ENCODE peak calls at places on chromosomes 11 and 22, in six cellular contexts. K is left ventricle myocardium inferior, C is stomach, E is psoas muscle, O is lower lobe of right lung, Y is spleen. Q is an unnamed sample.

GRCh38 chr11:44185522-44185921 is 90.0 kb downstream of the EXT2 start:
- DNase-seq in K (no peak), C (no peak), E (no peak), O (no peak), Y (no peak), Q (no peak)

GRCh38 chr11:103418014-103418413 is 308.8 kb downstream of the DYNC2H1 start:
- DNase-seq in K (no peak), C (no peak), E (no peak), O (no peak), Y (no peak), Q (no peak)

GRCh38 chr11:95092549-95093324 is 3.1 kb downstream of the ENDOD1 start:
- DNase-seq in K (no peak), C (no peak), E (no peak), O (no peak), Y (no peak), Q (no peak)

GRCh38 chr11:62605902-62606301 is 4.2 kb upstream of the MTA2 start:
- DNase-seq in K (no peak), C (no peak), E (no peak), O (no peak), Y (no peak), Q (no peak)

GRCh38 chr11:69831985-69832384 is 12.8 kb upstream of the FGF3 start:
- DNase-seq in K (no peak), C (no peak), E (no peak), O (no peak), Y (peak; percentile 14), Q (no peak)

GRCh38 chr11:99522467-99523173 is 501.9 kb downstream of the CNTN5 start:
- DNase-seq in K (no peak), C (no peak), E (no peak), O (no peak), Y (no peak), Q (no peak)

GRCh38 chr11:69209421-69209820 is 53.7 kb downstream of the SMIM38 start:
- DNase-seq in K (no peak), C (no peak), E (no peak), O (no peak), Y (peak; percentile 66), Q (no peak)

GRCh38 chr22:40289991-40290459 is 56.3 kb upstream of the ADSL start:
- DNase-seq in K (no peak), C (peak; percentile 33), E (no peak), O (peak; percentile 59), Y (peak; percentile 86), Q (no peak)

GRCh38 chr22:35597692-35598395 is 19.3 kb downstream of the MB start:
- DNase-seq in K (peak; percentile 53), C (no peak), E (no peak), O (peak; percentile 71), Y (no peak), Q (no peak)

GRCh38 chr22:37566329-37566837 is 6.1 kb downstream of the CDC42EP1 start:
- DNase-seq in K (no peak), C (no peak), E (no peak), O (peak; percentile 71), Y (peak; percentile 91), Q (peak; percentile 31)

DNA sequence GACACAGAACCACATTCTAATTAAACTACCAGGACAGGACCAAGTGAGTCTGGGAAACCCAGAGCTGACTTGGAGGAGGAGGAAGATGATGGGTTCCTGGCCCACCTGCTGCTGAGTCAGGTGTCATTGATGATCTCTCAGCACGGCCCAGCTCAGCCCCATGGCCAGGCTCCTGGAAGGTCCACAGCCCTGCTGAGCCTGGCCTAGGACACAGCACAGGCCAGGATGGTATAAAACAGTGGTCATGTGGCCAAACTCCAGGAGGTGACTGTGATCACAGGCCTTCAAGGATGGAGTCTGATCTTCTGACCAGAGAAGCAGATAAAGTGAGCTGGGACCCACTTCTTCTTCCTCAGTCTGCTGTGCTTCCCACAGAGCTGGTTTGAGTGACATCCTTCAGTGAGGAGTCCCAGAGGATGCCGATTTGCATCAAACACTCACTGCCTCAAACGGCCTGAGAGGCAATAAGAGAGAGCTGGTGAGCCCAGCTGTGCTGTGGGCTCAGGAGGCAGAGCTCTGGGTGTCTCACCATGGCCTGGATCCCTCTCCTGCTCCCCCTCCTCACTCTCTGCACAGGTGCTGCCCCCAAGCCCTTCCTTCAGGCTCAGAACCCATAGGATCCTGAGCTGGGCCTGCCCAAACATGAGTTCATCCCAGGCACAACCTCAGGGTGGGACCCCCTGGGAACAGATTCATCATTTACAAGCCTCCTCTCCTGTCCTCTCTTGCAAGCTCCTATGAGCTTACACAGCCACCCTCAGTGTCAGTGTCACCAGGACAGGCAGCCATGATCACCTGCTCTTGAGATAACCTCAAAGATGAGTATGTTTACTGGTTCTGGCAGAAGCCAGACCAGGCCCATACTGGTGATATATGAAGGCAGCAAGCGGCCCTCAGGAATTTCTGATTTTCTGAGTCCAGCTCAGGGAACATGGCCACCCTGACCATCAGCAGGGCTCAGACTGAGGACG is 37.7 kb upstream of the IGLL5 start:
- DNase-seq in K (no peak), C (no peak), E (no peak), O (no peak), Y (no peak), Q (no peak)
- H3K27ac ChIP-seq in K (no peak overlapping the region), C (no peak overlapping the region), E (no peak overlapping the region), O (no peak overlapping the region), Y (no peak overlapping the region), Q (no peak overlapping the region)

GRCh38 chr11:111935331-111936044 is 1.7 kb upstream of the DIXDC1 start:
- DNase-seq in K (no peak), C (no peak), E (no peak), O (no peak), Y (no peak), Q (no peak)
- H3K27ac ChIP-seq in K (peak overlapping the region; percentile 86), C (peak overlapping the region; percentile 82), E (peak overlapping the region; percentile 89), O (peak overlapping the region; percentile 15), Y (no peak overlapping the region), Q (peak overlapping the region; percentile 73)

DNA sequence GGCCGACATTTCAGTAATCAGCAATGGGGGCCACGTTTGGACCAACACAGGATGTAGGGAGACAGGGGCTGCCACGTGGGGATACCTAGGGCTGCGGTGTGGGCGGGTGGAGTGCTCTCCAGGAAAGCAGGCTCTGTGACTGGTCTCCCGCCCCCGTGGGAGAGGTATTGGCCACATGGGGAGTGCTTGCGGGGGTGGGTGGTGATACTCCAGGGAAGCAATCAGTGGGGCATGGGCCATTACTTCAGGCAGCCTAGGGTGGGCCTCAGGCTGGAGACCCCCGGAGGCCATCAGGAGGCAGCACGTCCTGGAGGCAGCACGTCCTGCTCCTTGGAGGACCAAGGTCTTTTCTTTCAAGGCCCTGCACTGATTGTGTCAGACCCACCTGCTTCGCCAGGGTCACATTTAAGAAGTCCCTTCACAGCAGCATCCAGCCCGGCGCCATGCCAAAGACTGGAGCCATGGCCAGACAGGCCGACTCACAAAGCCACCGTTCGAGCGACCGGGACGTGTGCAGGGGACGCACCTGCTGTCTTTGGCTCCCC is 3.0 kb upstream of the MUC2 start:
- DNase-seq in K (peak; percentile 14), C (no peak), E (no peak), O (peak; percentile 32), Y (peak; percentile 63), Q (no peak)
- H3K27ac ChIP-seq in K (no peak overlapping the region), C (no peak overlapping the region), E (no peak overlapping the region), O (no peak overlapping the region), Y (no peak overlapping the region), Q (no peak overlapping the region)

DNA sequence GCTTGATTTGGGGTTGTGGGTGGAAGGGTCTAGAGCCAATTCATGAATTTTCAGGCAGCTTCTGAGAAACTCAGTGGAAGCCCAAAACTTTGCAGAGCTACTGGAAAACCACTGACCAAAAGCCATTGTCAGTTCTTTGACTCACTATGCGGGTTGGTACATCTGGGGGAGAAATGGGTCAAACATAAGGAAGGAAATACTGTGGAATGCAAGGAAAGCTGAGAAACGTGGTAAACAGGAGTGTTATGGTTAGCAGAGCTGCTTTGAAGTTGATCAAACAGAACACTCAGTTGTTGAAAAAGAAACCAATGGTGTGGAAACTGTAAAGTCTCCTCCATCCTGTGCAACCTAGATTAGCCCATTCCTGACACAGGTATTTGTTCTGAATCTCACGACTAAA is 6.3 kb upstream of the ABTB2 start:
- DNase-seq in K (no peak), C (no peak), E (no peak), O (no peak), Y (no peak), Q (no peak)
- H3K27ac ChIP-seq in K (no peak overlapping the region), C (no peak overlapping the region), E (no peak overlapping the region), O (no peak overlapping the region), Y (no peak overlapping the region), Q (no peak overlapping the region)

Q was measured in substantia nigra.